ENCODE peak calls at places on chromosome 13, in five cellular contexts. D, L, M, H and K are unnamed samples.

GRCh38 chr13:79434578-79434977 is 28.5 kb upstream of the RBM26 start:
- DNase-seq in D (peak; percentile 40), L (peak; percentile 21), M (no peak), H (no peak), K (no peak)

GRCh38 chr13:76783798-76784197 is 102.4 kb downstream of the KCTD12 start:
- DNase-seq in D (no peak), L (no peak), M (no peak), H (no peak), K (no peak)

GRCh38 chr13:95005300-95005699 is 293.0 kb upstream of the SOX21 start:
- DNase-seq in D (no peak), L (no peak), M (no peak), H (no peak), K (no peak)

GRCh38 chr13:74132152-74132767 is 1.9 kb downstream of the KLF12 start:
- DNase-seq in D (no peak), L (no peak), M (no peak), H (no peak), K (no peak)

GRCh38 chr13:33015791-33016323 is 366 bp upstream of the KL start:
- DNase-seq in D (peak; percentile 19), L (no peak), M (no peak), H (no peak), K (no peak)

GRCh38 chr13:113965968-113966884 is 7.7 kb downstream of the C13orf46 start:
- DNase-seq in D (no peak), L (no peak), M (no peak), H (no peak), K (no peak)

GRCh38 chr13:112346899-112347229 is 29.3 kb upstream of the SPACA7 start:
- DNase-seq in D (no peak), L (no peak), M (no peak), H (no peak), K (no peak)

GRCh38 chr13:76812206-76812882 is 73.9 kb downstream of the KCTD12 start:
- DNase-seq in D (peak; percentile 51), L (peak; percentile 90), M (no peak), H (no peak), K (no peak)

GRCh38 chr13:113967729-113968462 is 6.0 kb downstream of the C13orf46 start:
- DNase-seq in D (no peak), L (no peak), M (peak; percentile 37), H (no peak), K (no peak)

GRCh38 chr13:24671367-24672117 is 8.7 kb upstream of the ATP12A start:
- DNase-seq in D (peak; percentile 52), L (peak; percentile 85), M (peak; percentile 44), H (peak; percentile 44), K (peak; percentile 51)

GRCh38 chr13:33236021-33236420 is 49.5 kb downstream of the STARD13 start:
- DNase-seq in D (no peak), L (no peak), M (no peak), H (no peak), K (no peak)

GRCh38 chr13:64993514-64994164 is 2236.5 kb downstream of the PCDH9 start:
- DNase-seq in D (no peak), L (no peak), M (no peak), H (no peak), K (no peak)

GRCh38 chr13:73952683-73953082 is 181.5 kb downstream of the KLF12 start:
- DNase-seq in D (no peak), L (no peak), M (no peak), H (no peak), K (no peak)

GRCh38 chr13:94251801-94252200 is 227.7 kb downstream of the DCT start:
- DNase-seq in D (peak; percentile 35), L (no peak), M (no peak), H (no peak), K (peak; percentile 36)

GRCh38 chr13:97067342-97067895 is 73.1 kb upstream of the OXGR1 start:
- DNase-seq in D (no peak), L (no peak), M (no peak), H (no peak), K (no peak)

GRCh38 chr13:69213331-69213850 is 894.2 kb upstream of the ATXN8OS start:
- DNase-seq in D (no peak), L (no peak), M (no peak), H (no peak), K (no peak)

GRCh38 chr13:114325729-114326128 is 11.4 kb downstream of the CHAMP1 start:
- DNase-seq in D (no peak), L (no peak), M (no peak), H (no peak), K (no peak)

GRCh38 chr13:114140131-114140908 is 7.9 kb upstream of the RASA3 start:
- DNase-seq in D (no peak), L (no peak), M (no peak), H (no peak), K (no peak)

GRCh38 chr13:75798353-75799245 is 162.5 kb downstream of the LMO7 start:
- DNase-seq in D (no peak), L (peak; percentile 47), M (no peak), H (no peak), K (no peak)

GRCh38 chr13:113365551-113365971 is 1.6 kb upstream of the GRTP1 start:
- DNase-seq in D (no peak), L (no peak), M (no peak), H (no peak), K (no peak)

GRCh38 chr13:24097667-24098066 is 62.9 kb upstream of the SPATA13 start:
- DNase-seq in D (no peak), L (no peak), M (no peak), H (no peak), K (no peak)

GRCh38 chr13:71316964-71317363 is 550.0 kb downstream of the DACH1 start:
- DNase-seq in D (no peak), L (no peak), M (no peak), H (no peak), K (no peak)

GRCh38 chr13:31945202-31945978 is 86.2 kb upstream of the FRY start:
- DNase-seq in D (peak; percentile 61), L (peak; percentile 32), M (peak; percentile 55), H (peak; percentile 58), K (peak; percentile 13)

GRCh38 chr13:25232937-25233515 is 54.3 kb downstream of the MTMR6 start:
- DNase-seq in D (peak; percentile 8), L (peak; percentile 9), M (no peak), H (no peak), K (no peak)

GRCh38 chr13:98447881-98448641 is 128.8 kb downstream of the STK24 start:
- DNase-seq in D (peak; percentile 52), L (no peak), M (no peak), H (no peak), K (no peak)

GRCh38 chr13:93729383-93729782 is 502.8 kb downstream of the GPC6 start:
- DNase-seq in D (no peak), L (no peak), M (no peak), H (no peak), K (no peak)

GRCh38 chr13:96984061-96984508 is 10.2 kb downstream of the OXGR1 start:
- DNase-seq in D (peak; percentile 81), L (no peak), M (no peak), H (peak; percentile 46), K (no peak)

GRCh38 chr13:20616059-20616797 is 49.3 kb downstream of the IFT88 start:
- DNase-seq in D (no peak), L (peak; percentile 59), M (no peak), H (no peak), K (peak; percentile 53)

GRCh38 chr13:93318538-93318937 is 91.9 kb downstream of the GPC6 start:
- DNase-seq in D (no peak), L (no peak), M (no peak), H (no peak), K (no peak)

GRCh38 chr13:32595306-32595705 is 9.1 kb downstream of the PDS5B start:
- DNase-seq in D (no peak), L (no peak), M (no peak), H (no peak), K (no peak)

GRCh38 chr13:76887070-76887563 is 912 bp upstream of the KCTD12 start:
- DNase-seq in D (no peak), L (no peak), M (no peak), H (no peak), K (no peak)

GRCh38 chr13:23959231-23959862 is 62.0 kb upstream of the C1QTNF9B start:
- DNase-seq in D (no peak), L (no peak), M (no peak), H (no peak), K (no peak)

GRCh38 chr13:82850644-82851043 is 1031.6 kb downstream of the SLITRK1 start:
- DNase-seq in D (no peak), L (no peak), M (no peak), H (no peak), K (no peak)
- TF ChIP-seq CTCF in D (no peak), L (no peak), M (no peak), H (no peak), K (no peak)

DNA sequence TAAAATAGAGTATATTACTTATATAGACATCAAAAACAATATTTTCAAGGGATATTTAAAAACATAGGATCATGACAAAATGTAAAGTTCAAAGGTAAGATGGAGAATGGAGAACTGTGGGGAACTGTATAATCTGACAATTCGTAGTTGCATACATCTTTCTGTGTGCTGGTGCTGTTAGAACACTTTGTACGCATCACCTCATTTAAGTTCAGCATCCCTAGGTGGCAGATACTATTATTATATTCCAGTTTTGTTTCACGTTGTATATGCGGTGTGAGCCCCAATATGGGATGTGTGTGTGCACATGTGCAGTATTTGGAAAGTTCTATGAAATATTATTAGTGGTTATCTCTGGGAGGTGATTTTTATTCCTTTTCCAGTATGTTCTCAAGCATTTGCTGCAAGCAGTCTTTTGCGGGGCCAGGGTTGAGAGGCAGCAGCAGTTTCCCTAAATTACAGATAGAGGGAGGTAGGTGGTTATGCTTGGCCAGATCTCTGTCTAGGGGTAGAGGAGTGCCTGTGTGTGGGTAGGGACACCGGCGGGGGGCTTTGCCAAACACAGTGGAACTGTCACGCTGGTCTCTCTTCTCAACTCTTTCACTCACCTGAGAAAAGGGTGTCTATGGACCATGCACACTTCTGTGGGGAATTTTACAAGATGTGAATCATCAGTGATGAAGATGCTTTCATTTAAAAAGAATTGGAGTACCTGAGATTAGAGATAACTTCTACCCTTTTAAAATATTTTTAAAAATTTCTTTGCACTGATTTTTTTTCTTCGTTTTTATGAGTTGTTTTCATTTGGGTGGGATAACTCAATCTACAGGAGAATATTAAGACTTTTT is 55.6 kb upstream of the ALOX5AP start:
- DNase-seq in D (no peak), L (no peak), M (no peak), H (no peak), K (no peak)
- H3K4me3 ChIP-seq in D (no peak overlapping the region), L (no peak overlapping the region), M (no peak overlapping the region), H (no peak overlapping the region), K (no peak overlapping the region)

GRCh38 chr13:88670509-88670908 is 999.3 kb downstream of the SLITRK5 start:
- DNase-seq in D (no peak), L (no peak), M (no peak), H (no peak), K (no peak)
- TF ChIP-seq CTCF in D (no peak), L (no peak), M (no peak), H (no peak), K (no peak)

GRCh38 chr13:26880741-26881140 is 120.2 kb upstream of the GPR12 start:
- DNase-seq in D (no peak), L (no peak), M (no peak), H (no peak), K (no peak)
- H3K4me3 ChIP-seq in D (no peak overlapping the region), L (no peak overlapping the region), M (no peak overlapping the region), H (no peak overlapping the region), K (no peak overlapping the region)

GRCh38 chr13:41833201-41833600 is 127.7 kb downstream of the VWA8 start:
- DNase-seq in D (no peak), L (no peak), M (no peak), H (no peak), K (no peak)
- TF ChIP-seq CTCF in D (no peak), L (no peak), M (no peak), H (no peak), K (no peak)

GRCh38 chr13:58247080-58247479 is 615.5 kb downstream of the PCDH17 start:
- DNase-seq in D (no peak), L (no peak), M (no peak), H (no peak), K (no peak)
- H3K4me3 ChIP-seq in D (no peak overlapping the region), L (no peak overlapping the region), M (no peak overlapping the region), H (no peak overlapping the region), K (no peak overlapping the region)